ENCODE peak calls at places on chromosomes 12 and 14, in ten cellular contexts. E is A549; T is endothelial cell; W is lower lobe of right lung; C is ovary; A is CD4-positive, alpha-beta T cell; Y is right atrium auricular region; D is progenitor cell of endocrine pancreas; H is OCI-LY7; K is lower leg skin. L is an unnamed sample.

GRCh38 chr12:45381351-45381750 is 165.5 kb downstream of the ANO6 start:
- DNase-seq in K (no peak), W (no peak), E (no peak), A (no peak), C (no peak), Y (no peak), T (no peak), H (no peak), D (no peak), L (no peak)

GRCh38 chr14:87049886-87050820 is 942.8 kb downstream of the GALC start:
- DNase-seq in D (no peak), C (no peak), E (peak; percentile 20), W (no peak), A (no peak), T (peak; percentile 64), H (peak; percentile 67), K (no peak), Y (no peak), L (no peak)

GRCh38 chr12:23906329-23906728 is 43.1 kb downstream of the SOX5 start:
- DNase-seq in Y (no peak), T (no peak), E (no peak), H (no peak), A (no peak), D (no peak), K (no peak), W (no peak), C (no peak), L (no peak)

GRCh38 chr12:108447168-108447840 is 67.8 kb upstream of the FICD start:
- DNase-seq in W (no peak), H (no peak), T (no peak), C (no peak), D (no peak), Y (no peak), K (no peak), E (no peak), A (no peak), L (no peak)

GRCh38 chr12:4270670-4271432 is 2.7 kb upstream of the CCND2 start:
- DNase-seq in H (no peak), T (peak; percentile 57), D (peak; percentile 55), C (peak; percentile 49), Y (peak; percentile 69), E (no peak), A (peak; percentile 16), W (peak; percentile 71), K (peak; percentile 35), L (no peak)

GRCh38 chr12:103310871-103311270 is 184.9 kb downstream of the C12orf42 start:
- DNase-seq in W (no peak), A (no peak), C (no peak), D (no peak), Y (no peak), T (no peak), E (no peak), K (no peak), H (no peak), L (no peak)

GRCh38 chr12:132456186-132456943 is 33.6 kb upstream of the FBRSL1 start:
- DNase-seq in T (no peak), H (no peak), C (no peak), D (no peak), A (no peak), E (no peak), K (no peak), W (no peak), Y (no peak), L (no peak)

GRCh38 chr12:22529281-22530060 is 14.9 kb downstream of the C2CD5 start:
- DNase-seq in W (no peak), C (no peak), H (peak; percentile 46), K (no peak), D (no peak), Y (no peak), E (peak; percentile 62), T (no peak), A (no peak), L (no peak)

GRCh38 chr12:17992002-17992656 is 97.9 kb downstream of the RERGL start:
- DNase-seq in W (no peak), E (peak; percentile 60), H (peak; percentile 50), C (no peak), A (no peak), D (peak; percentile 41), K (no peak), T (peak; percentile 61), Y (no peak), L (no peak)

GRCh38 chr12:40953076-40953475 is 235.0 kb upstream of the PDZRN4 start:
- DNase-seq in T (no peak), D (no peak), C (no peak), E (no peak), A (no peak), K (no peak), W (no peak), Y (no peak), H (no peak), L (no peak)

GRCh38 chr14:76112889-76113611 is 38.7 kb upstream of the GPATCH2L start:
- DNase-seq in K (no peak), E (no peak), H (no peak), T (no peak), W (no peak), C (no peak), A (no peak), Y (no peak), D (no peak), L (no peak)

GRCh38 chr14:65019944-65020566 is 33.4 kb downstream of the FNTB start:
- DNase-seq in Y (no peak), H (peak; percentile 64), D (peak; percentile 16), W (no peak), E (peak; percentile 80), K (no peak), C (no peak), A (no peak), T (peak; percentile 27), L (peak; percentile 41)

GRCh38 chr12:91139981-91140659 is 28.8 kb upstream of the LUM start:
- DNase-seq in H (no peak), D (no peak), K (no peak), E (no peak), A (no peak), C (no peak), W (no peak), Y (no peak), T (no peak), L (no peak)

GRCh38 chr14:28651148-28651547 is 115.4 kb upstream of the FOXG1 start:
- DNase-seq in T (no peak), D (no peak), C (no peak), A (no peak), H (no peak), Y (no peak), E (no peak), K (no peak), W (no peak), L (no peak)

DNA sequence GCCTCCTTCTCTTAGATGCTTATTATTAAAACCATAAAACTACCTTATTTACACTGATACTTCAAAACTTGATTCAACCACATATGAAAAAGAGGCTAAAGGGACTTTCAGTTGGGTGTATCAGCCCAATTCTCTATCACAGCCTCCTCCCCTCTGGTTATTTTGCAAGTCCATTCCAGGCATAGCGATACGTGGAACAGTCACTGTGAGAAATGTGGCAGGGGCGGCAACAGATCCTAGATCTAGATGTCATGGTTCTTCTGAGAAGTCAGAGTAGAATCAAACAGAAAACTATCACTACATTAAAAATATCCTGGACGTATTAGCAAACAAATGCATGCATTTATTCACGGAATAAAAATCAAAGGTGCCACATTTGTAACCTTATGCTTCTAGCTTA is 83.2 kb downstream of the RALGAPA1 start:
- DNase-seq in E (no peak), H (no peak), K (no peak), Y (no peak), W (no peak), A (no peak), C (no peak), D (no peak), T (no peak), L (no peak)
- TF ChIP-seq CTCF in E (no peak), H (no peak), K (no peak), Y (no peak), W (no peak), A (no peak), C (no peak), D (no peak), T (no peak), L (no peak)

GRCh38 chr12:51590347-51591019 is 550 bp upstream of the SCN8A start:
- DNase-seq in W (peak; percentile 69), T (peak; percentile 94), C (peak; percentile 63), E (peak; percentile 78), A (peak; percentile 63), D (peak; percentile 88), Y (no peak), K (no peak), H (peak; percentile 90), L (peak; percentile 66)
- TF ChIP-seq CTCF in W (peak; percentile 44), T (peak; percentile 70), C (peak; percentile 30), E (peak; percentile 91), A (no peak), D (peak; percentile 84), Y (peak; percentile 23), K (no peak), H (no peak), L (no peak)

GRCh38 chr14:78737116-78737515 is 566.9 kb downstream of the NRXN3 start:
- DNase-seq in C (no peak), Y (no peak), T (no peak), A (no peak), D (no peak), W (no peak), E (no peak), K (no peak), H (no peak), L (no peak)
- TF ChIP-seq CTCF in C (no peak), Y (no peak), T (no peak), A (no peak), D (no peak), W (no peak), E (no peak), K (no peak), H (no peak), L (no peak)

GRCh38 chr12:78390920-78391319 is 473.7 kb upstream of the SYT1 start:
- DNase-seq in T (no peak), Y (no peak), H (no peak), W (no peak), E (no peak), C (no peak), A (no peak), D (no peak), K (no peak), L (no peak)

GRCh38 chr12:78388461-78388860 is 476.1 kb upstream of the SYT1 start:
- DNase-seq in E (no peak), W (no peak), T (no peak), C (no peak), A (no peak), D (no peak), Y (no peak), H (no peak), K (no peak), L (no peak)

GRCh38 chr12:78387721-78388120 is 476.9 kb upstream of the SYT1 start:
- DNase-seq in A (no peak), E (no peak), H (no peak), T (no peak), D (no peak), Y (no peak), W (no peak), K (no peak), C (no peak), L (no peak)

GRCh38 chr12:78396538-78396937 is 468.0 kb upstream of the SYT1 start:
- DNase-seq in H (no peak), A (no peak), K (no peak), E (no peak), W (no peak), Y (no peak), D (no peak), T (no peak), C (no peak), L (no peak)

DNA sequence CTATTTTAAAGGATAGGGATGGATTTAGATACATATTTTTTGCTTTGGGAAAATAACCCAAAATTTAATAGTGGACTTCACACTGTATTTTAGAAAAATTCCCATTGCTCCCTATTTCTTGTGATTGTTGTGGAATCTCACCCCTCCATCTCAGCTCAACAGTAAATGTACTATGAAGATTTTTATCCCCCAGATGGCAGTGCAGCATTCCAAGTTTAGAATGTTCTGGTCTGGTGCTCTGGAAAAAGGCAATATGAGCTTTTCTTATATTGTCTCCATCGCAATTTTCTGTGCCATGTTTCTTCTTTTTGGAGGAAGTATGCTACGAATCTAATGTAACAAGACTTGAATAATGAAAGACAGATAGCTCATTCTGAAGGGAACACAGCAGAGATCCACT is 471.7 kb upstream of the SYT1 start:
- DNase-seq in C (no peak), W (no peak), T (no peak), Y (no peak), D (no peak), E (peak; percentile 32), K (no peak), H (peak; percentile 40), A (no peak), L (no peak)
- TF ChIP-seq CTCF in C (peak; percentile 24), W (peak; percentile 11), T (no peak), Y (no peak), D (peak; percentile 18), E (peak; percentile 57), K (no peak), H (peak; percentile 74), A (no peak), L (no peak)